ENCODE peak calls at places on chromosomes 3 and 15, in eight cellular contexts. One of them, this sample, is unnamed.

GRCh38 chr15:41790756-41791546 is 16.7 kb downstream of the MAPKBP1 start:
- DNase-seq in K562: peak; percentile 78
- DNase-seq in cardiac muscle cell: peak; percentile 63
- DNase-seq in fibroblast of mammary gland: peak; percentile 66
- DNase-seq in CD8-positive, alpha-beta T cell: no peak
- DNase-seq in Peyer's patch: no peak
- DNase-seq in lower leg skin: no peak
- DNase-seq in mesothelial cell of epicardium: no peak
- DNase-seq in this sample: peak; percentile 28

GRCh38 chr3:32157600-32158264 is 51.3 kb downstream of the GPD1L start:
- DNase-seq in K562: no peak
- DNase-seq in cardiac muscle cell: no peak
- DNase-seq in fibroblast of mammary gland: no peak
- DNase-seq in CD8-positive, alpha-beta T cell: no peak
- DNase-seq in Peyer's patch: no peak
- DNase-seq in lower leg skin: no peak
- DNase-seq in mesothelial cell of epicardium: no peak
- DNase-seq in this sample: no peak

GRCh38 chr3:161415506-161416231 is 44.4 kb upstream of the SPTSSB start:
- DNase-seq in K562: no peak
- DNase-seq in cardiac muscle cell: peak; percentile 86
- DNase-seq in fibroblast of mammary gland: peak; percentile 90
- DNase-seq in CD8-positive, alpha-beta T cell: no peak
- DNase-seq in Peyer's patch: no peak
- DNase-seq in lower leg skin: no peak
- DNase-seq in mesothelial cell of epicardium: no peak
- DNase-seq in this sample: no peak

GRCh38 chr15:40420071-40420713 is 14.6 kb downstream of the IVD start:
- DNase-seq in K562: no peak
- DNase-seq in cardiac muscle cell: no peak
- DNase-seq in fibroblast of mammary gland: no peak
- DNase-seq in CD8-positive, alpha-beta T cell: no peak
- DNase-seq in Peyer's patch: no peak
- DNase-seq in lower leg skin: no peak
- DNase-seq in mesothelial cell of epicardium: no peak
- DNase-seq in this sample: no peak

GRCh38 chr3:158791259-158791920 is 10.5 kb upstream of the MFSD1 start:
- DNase-seq in K562: peak; percentile 78
- DNase-seq in cardiac muscle cell: peak; percentile 90
- DNase-seq in fibroblast of mammary gland: peak; percentile 82
- DNase-seq in CD8-positive, alpha-beta T cell: peak; percentile 17
- DNase-seq in Peyer's patch: peak; percentile 63
- DNase-seq in lower leg skin: no peak
- DNase-seq in mesothelial cell of epicardium: no peak
- DNase-seq in this sample: peak; percentile 48

GRCh38 chr3:102200126-102200525 is 234.7 kb upstream of the ZPLD1 start:
- DNase-seq in K562: no peak
- DNase-seq in cardiac muscle cell: no peak
- DNase-seq in fibroblast of mammary gland: no peak
- DNase-seq in CD8-positive, alpha-beta T cell: no peak
- DNase-seq in Peyer's patch: no peak
- DNase-seq in lower leg skin: no peak
- DNase-seq in mesothelial cell of epicardium: no peak
- DNase-seq in this sample: no peak

GRCh38 chr15:59255647-59256380 is 49.2 kb downstream of the LDHAL6B start:
- DNase-seq in K562: no peak
- DNase-seq in cardiac muscle cell: no peak
- DNase-seq in fibroblast of mammary gland: no peak
- DNase-seq in CD8-positive, alpha-beta T cell: no peak
- DNase-seq in Peyer's patch: peak; percentile 82
- DNase-seq in lower leg skin: no peak
- DNase-seq in mesothelial cell of epicardium: no peak
- DNase-seq in this sample: peak; percentile 83

GRCh38 chr15:80607288-80607980 is 87.7 kb upstream of the ABHD17C start:
- DNase-seq in K562: no peak
- DNase-seq in cardiac muscle cell: no peak
- DNase-seq in fibroblast of mammary gland: no peak
- DNase-seq in CD8-positive, alpha-beta T cell: no peak
- DNase-seq in Peyer's patch: no peak
- DNase-seq in lower leg skin: no peak
- DNase-seq in mesothelial cell of epicardium: no peak
- DNase-seq in this sample: no peak

GRCh38 chr3:66200147-66200546 is 20.7 kb upstream of the SLC25A26 start:
- DNase-seq in K562: no peak
- DNase-seq in cardiac muscle cell: no peak
- DNase-seq in fibroblast of mammary gland: no peak
- DNase-seq in CD8-positive, alpha-beta T cell: no peak
- DNase-seq in Peyer's patch: no peak
- DNase-seq in lower leg skin: no peak
- DNase-seq in mesothelial cell of epicardium: no peak
- DNase-seq in this sample: no peak

GRCh38 chr3:136279092-136279491 is 29.0 kb downstream of the PCCB start:
- DNase-seq in K562: no peak
- DNase-seq in cardiac muscle cell: no peak
- DNase-seq in fibroblast of mammary gland: no peak
- DNase-seq in CD8-positive, alpha-beta T cell: no peak
- DNase-seq in Peyer's patch: no peak
- DNase-seq in lower leg skin: no peak
- DNase-seq in mesothelial cell of epicardium: no peak
- DNase-seq in this sample: no peak

GRCh38 chr3:111989061-111989678 is 9.6 kb upstream of the TAGLN3 start:
- DNase-seq in K562: peak; percentile 48
- DNase-seq in cardiac muscle cell: peak; percentile 82
- DNase-seq in fibroblast of mammary gland: peak; percentile 78
- DNase-seq in CD8-positive, alpha-beta T cell: no peak
- DNase-seq in Peyer's patch: peak; percentile 67
- DNase-seq in lower leg skin: no peak
- DNase-seq in mesothelial cell of epicardium: no peak
- DNase-seq in this sample: peak; percentile 63

GRCh38 chr3:38117748-38118420 is 19.0 kb downstream of the ACAA1 start:
- DNase-seq in K562: peak; percentile 83
- DNase-seq in cardiac muscle cell: peak; percentile 69
- DNase-seq in fibroblast of mammary gland: peak; percentile 66
- DNase-seq in CD8-positive, alpha-beta T cell: peak; percentile 67
- DNase-seq in Peyer's patch: peak; percentile 88
- DNase-seq in lower leg skin: peak; percentile 92
- DNase-seq in mesothelial cell of epicardium: no peak
- DNase-seq in this sample: peak; percentile 40

GRCh38 chr3:112127522-112128494 is 5.2 kb downstream of the GCSAM start:
- DNase-seq in K562: no peak
- DNase-seq in cardiac muscle cell: no peak
- DNase-seq in fibroblast of mammary gland: no peak
- DNase-seq in CD8-positive, alpha-beta T cell: no peak
- DNase-seq in Peyer's patch: no peak
- DNase-seq in lower leg skin: no peak
- DNase-seq in mesothelial cell of epicardium: no peak
- DNase-seq in this sample: no peak

GRCh38 chr15:35486296-35486695 is 59.7 kb downstream of the DPH6 start:
- DNase-seq in K562: no peak
- DNase-seq in cardiac muscle cell: no peak
- DNase-seq in fibroblast of mammary gland: no peak
- DNase-seq in CD8-positive, alpha-beta T cell: no peak
- DNase-seq in Peyer's patch: no peak
- DNase-seq in lower leg skin: no peak
- DNase-seq in mesothelial cell of epicardium: no peak
- DNase-seq in this sample: no peak

GRCh38 chr3:128971421-128971820 is 22.5 kb downstream of the CFAP92 start:
- DNase-seq in K562: no peak
- DNase-seq in cardiac muscle cell: peak; percentile 77
- DNase-seq in fibroblast of mammary gland: peak; percentile 50
- DNase-seq in CD8-positive, alpha-beta T cell: no peak
- DNase-seq in Peyer's patch: no peak
- DNase-seq in lower leg skin: no peak
- DNase-seq in mesothelial cell of epicardium: no peak
- DNase-seq in this sample: no peak

GRCh38 chr3:152202976-152203626 is 65.6 kb upstream of the MBNL1 start:
- DNase-seq in K562: peak; percentile 74
- DNase-seq in cardiac muscle cell: peak; percentile 27
- DNase-seq in fibroblast of mammary gland: no peak
- DNase-seq in CD8-positive, alpha-beta T cell: no peak
- DNase-seq in Peyer's patch: peak; percentile 71
- DNase-seq in lower leg skin: no peak
- DNase-seq in mesothelial cell of epicardium: no peak
- DNase-seq in this sample: no peak

GRCh38 chr15:38688761-38689160 is 124.1 kb upstream of the RASGRP1 start:
- DNase-seq in K562: peak; percentile 17
- DNase-seq in cardiac muscle cell: no peak
- DNase-seq in fibroblast of mammary gland: no peak
- DNase-seq in CD8-positive, alpha-beta T cell: peak; percentile 52
- DNase-seq in Peyer's patch: peak; percentile 62
- DNase-seq in lower leg skin: no peak
- DNase-seq in mesothelial cell of epicardium: no peak
- DNase-seq in this sample: no peak

GRCh38 chr3:69161587-69162196 is 39.3 kb upstream of the LMOD3 start:
- DNase-seq in K562: peak; percentile 36
- DNase-seq in cardiac muscle cell: peak; percentile 71
- DNase-seq in fibroblast of mammary gland: peak; percentile 63
- DNase-seq in CD8-positive, alpha-beta T cell: peak; percentile 19
- DNase-seq in Peyer's patch: peak; percentile 59
- DNase-seq in lower leg skin: no peak
- DNase-seq in mesothelial cell of epicardium: no peak
- DNase-seq in this sample: peak; percentile 41

DNA sequence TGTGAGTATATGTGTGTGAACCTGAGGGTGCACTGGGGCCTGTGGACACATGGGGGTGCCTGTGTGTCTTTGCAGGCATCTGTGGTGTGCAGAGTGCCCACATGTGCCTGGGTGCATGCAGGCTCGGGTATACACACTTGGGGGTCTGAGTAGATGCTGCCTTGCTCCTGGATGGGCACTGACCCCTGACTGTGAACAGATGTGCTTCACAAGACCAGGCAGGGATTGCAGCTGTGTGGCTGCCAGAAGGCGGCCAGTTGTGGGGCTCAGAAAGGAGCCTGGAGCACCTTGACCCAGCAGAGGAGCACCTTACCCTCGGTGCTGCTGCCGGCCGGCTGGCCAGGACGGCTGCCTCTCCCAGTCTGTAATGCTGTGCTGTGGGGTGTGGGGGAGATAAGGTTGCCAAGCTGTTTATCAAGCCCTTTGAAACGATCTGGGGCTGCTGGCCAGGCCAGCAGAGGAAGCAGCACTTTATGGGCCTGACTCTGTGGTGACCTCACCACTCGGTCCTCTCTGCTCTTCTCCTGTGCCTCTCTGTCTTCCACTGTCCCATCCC is 55.5 kb upstream of the MRPS22 start:
- DNase-seq in K562: peak; percentile 91
- DNase-seq in cardiac muscle cell: peak; percentile 19
- DNase-seq in fibroblast of mammary gland: no peak
- DNase-seq in CD8-positive, alpha-beta T cell: no peak
- DNase-seq in Peyer's patch: no peak
- DNase-seq in lower leg skin: no peak
- DNase-seq in mesothelial cell of epicardium: no peak
- DNase-seq in this sample: no peak
- TF ChIP-seq CTCF in K562: peak; percentile 27
- TF ChIP-seq CTCF in cardiac muscle cell: peak; percentile 5
- TF ChIP-seq CTCF in fibroblast of mammary gland: peak; percentile 5
- TF ChIP-seq CTCF in CD8-positive, alpha-beta T cell: no peak
- TF ChIP-seq CTCF in Peyer's patch: no peak
- TF ChIP-seq CTCF in lower leg skin: no peak
- TF ChIP-seq CTCF in mesothelial cell of epicardium: no peak
- TF ChIP-seq CTCF in this sample: peak; percentile 23

GRCh38 chr3:130699765-130700164 is 46.9 kb downstream of the PIK3R4 start:
- DNase-seq in K562: peak; percentile 27
- DNase-seq in cardiac muscle cell: peak; percentile 58
- DNase-seq in fibroblast of mammary gland: peak; percentile 47
- DNase-seq in CD8-positive, alpha-beta T cell: no peak
- DNase-seq in Peyer's patch: no peak
- DNase-seq in lower leg skin: no peak
- DNase-seq in mesothelial cell of epicardium: no peak
- DNase-seq in this sample: peak; percentile 10
- TF ChIP-seq CTCF in K562: peak; percentile 35
- TF ChIP-seq CTCF in cardiac muscle cell: peak; percentile 56
- TF ChIP-seq CTCF in fibroblast of mammary gland: peak; percentile 55
- TF ChIP-seq CTCF in CD8-positive, alpha-beta T cell: no peak
- TF ChIP-seq CTCF in Peyer's patch: no peak
- TF ChIP-seq CTCF in lower leg skin: no peak
- TF ChIP-seq CTCF in mesothelial cell of epicardium: no peak
- TF ChIP-seq CTCF in this sample: peak; percentile 61

DNA sequence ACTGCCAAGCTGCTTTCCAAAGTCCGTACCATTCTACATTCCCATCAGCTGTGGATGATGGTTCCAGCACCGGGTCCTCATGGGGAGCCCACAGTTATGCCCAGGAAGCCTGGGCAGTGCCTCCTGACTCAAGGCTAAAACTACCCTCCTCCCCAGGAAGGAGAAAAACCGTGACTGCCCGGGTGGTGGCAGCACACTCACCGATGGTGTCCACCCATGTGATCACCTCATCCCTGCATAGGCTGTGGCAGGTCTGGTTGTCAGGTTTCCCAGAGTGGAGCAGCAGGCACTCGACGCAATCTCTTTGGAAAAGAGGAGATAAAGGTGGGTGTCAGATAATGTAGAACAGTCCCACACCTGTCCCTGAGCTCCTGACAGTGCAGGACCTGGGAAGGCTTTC is 38.6 kb downstream of the UMPS start:
- DNase-seq in K562: peak; percentile 38
- DNase-seq in cardiac muscle cell: no peak
- DNase-seq in fibroblast of mammary gland: no peak
- DNase-seq in CD8-positive, alpha-beta T cell: no peak
- DNase-seq in Peyer's patch: peak; percentile 59
- DNase-seq in lower leg skin: no peak
- DNase-seq in mesothelial cell of epicardium: no peak
- DNase-seq in this sample: no peak
- TF ChIP-seq CTCF in K562: peak; percentile 54
- TF ChIP-seq CTCF in cardiac muscle cell: peak; percentile 33
- TF ChIP-seq CTCF in fibroblast of mammary gland: peak; percentile 5
- TF ChIP-seq CTCF in CD8-positive, alpha-beta T cell: no peak
- TF ChIP-seq CTCF in Peyer's patch: no peak
- TF ChIP-seq CTCF in lower leg skin: no peak
- TF ChIP-seq CTCF in mesothelial cell of epicardium: no peak
- TF ChIP-seq CTCF in this sample: peak; percentile 63

GRCh38 chr3:84077479-84077878 is 881.3 kb upstream of the CADM2 start:
- DNase-seq in K562: peak; percentile 4
- DNase-seq in cardiac muscle cell: no peak
- DNase-seq in fibroblast of mammary gland: no peak
- DNase-seq in CD8-positive, alpha-beta T cell: no peak
- DNase-seq in Peyer's patch: no peak
- DNase-seq in lower leg skin: no peak
- DNase-seq in mesothelial cell of epicardium: no peak
- DNase-seq in this sample: no peak
- TF ChIP-seq CTCF in K562: no peak
- TF ChIP-seq CTCF in cardiac muscle cell: no peak
- TF ChIP-seq CTCF in fibroblast of mammary gland: no peak
- TF ChIP-seq CTCF in CD8-positive, alpha-beta T cell: no peak
- TF ChIP-seq CTCF in Peyer's patch: no peak
- TF ChIP-seq CTCF in lower leg skin: no peak
- TF ChIP-seq CTCF in mesothelial cell of epicardium: no peak
- TF ChIP-seq CTCF in this sample: no peak